ENCODE peak calls at places on chromosomes 1 and 21, in eight cellular contexts. One of them, this sample, is unnamed.

GRCh38 chr1:18225236-18225904 is 117.8 kb downstream of the IGSF21 start:
- DNase-seq in NCI-H2029: no peak
- DNase-seq in NCI-H748 treated with DMSO at 0.1 percent for 48 hours: no peak
- DNase-seq in T-helper 9 cell: no peak
- DNase-seq in Daoy: no peak
- DNase-seq in transverse colon: no peak
- DNase-seq in activated T-helper 9 cell treated with anti-CD3 and anti-CD28 coated beads, Interleukin-2, amount 50 U/mL, for 16 hours: no peak
- DNase-seq in RWPE1: no peak
- DNase-seq in this sample: no peak

GRCh38 chr1:157043685-157044084 is 1.9 kb downstream of the ARHGEF11 start:
- DNase-seq in T-helper 9 cell: no peak
- DNase-seq in transverse colon: no peak
- DNase-seq in RWPE1: no peak
- DNase-seq in activated T-helper 9 cell treated with anti-CD3 and anti-CD28 coated beads, Interleukin-2, amount 50 U/mL, for 16 hours: no peak
- DNase-seq in NCI-H748 treated with DMSO at 0.1 percent for 48 hours: no peak
- DNase-seq in NCI-H2029: no peak
- DNase-seq in Daoy: no peak
- DNase-seq in this sample: no peak

GRCh38 chr1:54475357-54476230 is 69.4 kb upstream of the SSBP3 start:
- DNase-seq in Daoy: no peak
- DNase-seq in transverse colon: no peak
- DNase-seq in NCI-H748 treated with DMSO at 0.1 percent for 48 hours: no peak
- DNase-seq in RWPE1: no peak
- DNase-seq in T-helper 9 cell: peak
- DNase-seq in activated T-helper 9 cell treated with anti-CD3 and anti-CD28 coated beads, Interleukin-2, amount 50 U/mL, for 16 hours: no peak
- DNase-seq in NCI-H2029: no peak
- DNase-seq in this sample: no peak

GRCh38 chr1:74971982-74972381 is 162.2 kb upstream of the LHX8 start:
- DNase-seq in NCI-H748 treated with DMSO at 0.1 percent for 48 hours: no peak
- DNase-seq in RWPE1: no peak
- DNase-seq in transverse colon: no peak
- DNase-seq in NCI-H2029: no peak
- DNase-seq in Daoy: no peak
- DNase-seq in T-helper 9 cell: no peak
- DNase-seq in activated T-helper 9 cell treated with anti-CD3 and anti-CD28 coated beads, Interleukin-2, amount 50 U/mL, for 16 hours: no peak
- DNase-seq in this sample: no peak

GRCh38 chr21:45418301-45419071 is 13.5 kb downstream of the COL18A1 start:
- DNase-seq in T-helper 9 cell: no peak
- DNase-seq in RWPE1: no peak
- DNase-seq in activated T-helper 9 cell treated with anti-CD3 and anti-CD28 coated beads, Interleukin-2, amount 50 U/mL, for 16 hours: no peak
- DNase-seq in NCI-H2029: no peak
- DNase-seq in Daoy: no peak
- DNase-seq in NCI-H748 treated with DMSO at 0.1 percent for 48 hours: no peak
- DNase-seq in transverse colon: no peak
- DNase-seq in this sample: no peak

GRCh38 chr1:233163696-233164095 is 131.8 kb downstream of the PCNX2 start:
- DNase-seq in activated T-helper 9 cell treated with anti-CD3 and anti-CD28 coated beads, Interleukin-2, amount 50 U/mL, for 16 hours: no peak
- DNase-seq in transverse colon: no peak
- DNase-seq in RWPE1: no peak
- DNase-seq in NCI-H2029: no peak
- DNase-seq in NCI-H748 treated with DMSO at 0.1 percent for 48 hours: no peak
- DNase-seq in T-helper 9 cell: no peak
- DNase-seq in Daoy: no peak
- DNase-seq in this sample: no peak

GRCh38 chr1:23555949-23556640 is 3.2 kb downstream of the ID3 start:
- DNase-seq in transverse colon: peak
- DNase-seq in NCI-H748 treated with DMSO at 0.1 percent for 48 hours: no peak
- DNase-seq in NCI-H2029: peak
- DNase-seq in T-helper 9 cell: no peak
- DNase-seq in Daoy: peak
- DNase-seq in RWPE1: peak
- DNase-seq in activated T-helper 9 cell treated with anti-CD3 and anti-CD28 coated beads, Interleukin-2, amount 50 U/mL, for 16 hours: no peak
- DNase-seq in this sample: no peak

GRCh38 chr1:235939488-235939775 is 72.7 kb upstream of the LYST start:
- DNase-seq in NCI-H748 treated with DMSO at 0.1 percent for 48 hours: no peak
- DNase-seq in Daoy: no peak
- DNase-seq in transverse colon: no peak
- DNase-seq in activated T-helper 9 cell treated with anti-CD3 and anti-CD28 coated beads, Interleukin-2, amount 50 U/mL, for 16 hours: no peak
- DNase-seq in RWPE1: no peak
- DNase-seq in NCI-H2029: no peak
- DNase-seq in T-helper 9 cell: no peak
- DNase-seq in this sample: no peak

GRCh38 chr1:245577396-245578157 is 422.8 kb downstream of the KIF26B start:
- DNase-seq in RWPE1: no peak
- DNase-seq in NCI-H2029: no peak
- DNase-seq in transverse colon: no peak
- DNase-seq in NCI-H748 treated with DMSO at 0.1 percent for 48 hours: no peak
- DNase-seq in T-helper 9 cell: no peak
- DNase-seq in activated T-helper 9 cell treated with anti-CD3 and anti-CD28 coated beads, Interleukin-2, amount 50 U/mL, for 16 hours: no peak
- DNase-seq in Daoy: no peak
- DNase-seq in this sample: no peak

GRCh38 chr21:19368944-19369343 is 965.4 kb upstream of the TMPRSS15 start:
- DNase-seq in NCI-H2029: no peak
- DNase-seq in transverse colon: no peak
- DNase-seq in Daoy: no peak
- DNase-seq in NCI-H748 treated with DMSO at 0.1 percent for 48 hours: no peak
- DNase-seq in RWPE1: no peak
- DNase-seq in activated T-helper 9 cell treated with anti-CD3 and anti-CD28 coated beads, Interleukin-2, amount 50 U/mL, for 16 hours: no peak
- DNase-seq in T-helper 9 cell: no peak
- DNase-seq in this sample: no peak

GRCh38 chr1:21313886-21314796 is 23.9 kb upstream of the ECE1 start:
- DNase-seq in Daoy: no peak
- DNase-seq in T-helper 9 cell: no peak
- DNase-seq in activated T-helper 9 cell treated with anti-CD3 and anti-CD28 coated beads, Interleukin-2, amount 50 U/mL, for 16 hours: no peak
- DNase-seq in RWPE1: no peak
- DNase-seq in NCI-H748 treated with DMSO at 0.1 percent for 48 hours: no peak
- DNase-seq in NCI-H2029: no peak
- DNase-seq in transverse colon: no peak
- DNase-seq in this sample: no peak

GRCh38 chr1:51648180-51649109 is 31.6 kb downstream of the OSBPL9 start:
- DNase-seq in NCI-H748 treated with DMSO at 0.1 percent for 48 hours: peak
- DNase-seq in T-helper 9 cell: no peak
- DNase-seq in activated T-helper 9 cell treated with anti-CD3 and anti-CD28 coated beads, Interleukin-2, amount 50 U/mL, for 16 hours: no peak
- DNase-seq in NCI-H2029: no peak
- DNase-seq in RWPE1: no peak
- DNase-seq in transverse colon: peak
- DNase-seq in Daoy: peak
- DNase-seq in this sample: no peak

GRCh38 chr1:26677306-26678115 is 18.3 kb upstream of the ARID1A start:
- DNase-seq in transverse colon: peak
- DNase-seq in RWPE1: peak
- DNase-seq in Daoy: peak
- DNase-seq in NCI-H2029: peak
- DNase-seq in T-helper 9 cell: peak
- DNase-seq in activated T-helper 9 cell treated with anti-CD3 and anti-CD28 coated beads, Interleukin-2, amount 50 U/mL, for 16 hours: peak
- DNase-seq in NCI-H748 treated with DMSO at 0.1 percent for 48 hours: peak
- DNase-seq in this sample: peak